ENCODE peak calls at places on chromosome 9, in seven cellular contexts. D is NCI-H1092 treated with DMSO at 0.1 percent for 48 hours; B is non-pigmented ciliary epithelial cell; K is germinal center; O is GM19239; H is stimulated activated CD4-positive, alpha-beta T cell treated with anti-CD3 and anti-CD28 coated beads, Interleukin-2, amount 100 ng/mL, for 4 hours; P is smooth muscle cell of the brain vasculature. Z is an unnamed sample.

GRCh38 chr9:4815381-4815956 is 22.7 kb downstream of the RCL1 start:
- DNase-seq in K (no peak), P (no peak), O (no peak), H (no peak), B (no peak), D (no peak), Z (no peak)

GRCh38 chr9:121226186-121226585 is 24.5 kb upstream of the RAB14 start:
- DNase-seq in D (no peak), H (no peak), P (no peak), K (no peak), O (no peak), B (no peak), Z (no peak)

GRCh38 chr9:72149231-72149975 is at the start of gene GDA:
- DNase-seq in D (no peak), B (no peak), O (no peak), P (no peak), K (peak; percentile 11), H (no peak), Z (no peak)

GRCh38 chr9:87497604-87498045 is at the start of gene DAPK1:
- DNase-seq in B (no peak), P (no peak), D (peak; percentile 70), O (peak; percentile 50), H (no peak), K (peak; percentile 16), Z (no peak)

GRCh38 chr9:125137200-125137599 is 6.1 kb downstream of the SCAI start:
- DNase-seq in H (no peak), D (no peak), B (peak; percentile 55), O (no peak), K (no peak), P (no peak), Z (no peak)

GRCh38 chr9:134533850-134534585 is 107.6 kb upstream of the COL5A1 start:
- DNase-seq in K (no peak), P (no peak), D (no peak), H (no peak), B (no peak), O (no peak), Z (no peak)

GRCh38 chr9:131399972-131400371 is 6.1 kb downstream of the PRRC2B start:
- DNase-seq in K (no peak), H (no peak), B (no peak), O (no peak), P (no peak), D (no peak), Z (no peak)

GRCh38 chr9:87125819-87126218 is 178.5 kb upstream of the GAS1 start:
- DNase-seq in O (no peak), H (no peak), P (no peak), D (no peak), B (no peak), K (no peak), Z (no peak)

GRCh38 chr9:137279741-137280477 is 2.4 kb downstream of the TOR4A start:
- DNase-seq in K (no peak), O (no peak), H (no peak), B (no peak), P (no peak), D (no peak), Z (no peak)

GRCh38 chr9:135910197-135910596 is 2.9 kb upstream of the CAMSAP1 start:
- DNase-seq in K (no peak), H (no peak), O (no peak), P (no peak), B (no peak), D (no peak), Z (no peak)

GRCh38 chr9:123591283-123591682 is 235.3 kb downstream of the CRB2 start:
- DNase-seq in P (no peak), B (no peak), O (no peak), D (no peak), H (no peak), K (no peak), Z (no peak)

GRCh38 chr9:35431467-35431866 is 58.4 kb upstream of the RUSC2 start:
- DNase-seq in B (no peak), H (no peak), D (no peak), O (no peak), K (no peak), P (no peak), Z (no peak)

GRCh38 chr9:132587484-132587858 is 5.1 kb downstream of the BARHL1 start:
- DNase-seq in D (no peak), H (no peak), P (no peak), O (no peak), B (no peak), K (no peak), Z (no peak)

GRCh38 chr9:133821606-133822438 is 83.7 kb upstream of the SARDH start:
- DNase-seq in O (peak; percentile 58), P (no peak), D (no peak), B (no peak), H (no peak), K (peak; percentile 50), Z (no peak)

GRCh38 chr9:37342493-37342892 is 80.0 kb upstream of the GRHPR start:
- DNase-seq in D (no peak), P (no peak), K (no peak), O (no peak), H (no peak), B (no peak), Z (no peak)

GRCh38 chr9:115668506-115668905 is 485.1 kb upstream of the PAPPA start:
- DNase-seq in O (no peak), H (no peak), D (no peak), K (no peak), P (no peak), B (no peak), Z (no peak)

GRCh38 chr9:121288874-121289553 is 21.1 kb downstream of the GSN start:
- DNase-seq in K (no peak), P (peak; percentile 46), D (no peak), H (no peak), B (no peak), O (no peak), Z (no peak)

GRCh38 chr9:125894566-125894965 is 147.4 kb downstream of the PBX3 start:
- DNase-seq in D (peak; percentile 60), H (no peak), O (no peak), K (no peak), P (no peak), B (no peak), Z (no peak)

GRCh38 chr9:132412089-132412488 is 2.1 kb downstream of the CFAP77 start:
- DNase-seq in D (peak; percentile 24), P (no peak), B (no peak), O (no peak), K (peak; percentile 26), H (no peak), Z (no peak)

GRCh38 chr9:36132081-36132480 is 4.5 kb upstream of the GLIPR2 start:
- DNase-seq in B (no peak), H (no peak), K (no peak), O (no peak), P (no peak), D (no peak), Z (no peak)

GRCh38 chr9:130143974-130144373 is 28.2 kb upstream of the NCS1 start:
- DNase-seq in B (no peak), K (no peak), P (no peak), H (no peak), D (no peak), O (no peak), Z (no peak)

GRCh38 chr9:113990570-113990907 is 87.6 kb downstream of the AMBP start:
- DNase-seq in P (no peak), K (no peak), D (no peak), O (no peak), B (no peak), H (no peak), Z (no peak)

GRCh38 chr9:114450833-114451706 is 54.2 kb downstream of the WHRN start:
- DNase-seq in D (no peak), B (no peak), O (no peak), K (peak; percentile 36), H (no peak), P (no peak), Z (no peak)

GRCh38 chr9:133955821-133956411 is 36.2 kb downstream of the VAV2 start:
- DNase-seq in O (peak; percentile 71), B (no peak), P (no peak), H (peak; percentile 18), D (peak; percentile 24), K (peak; percentile 85), Z (no peak)

GRCh38 chr9:121074370-121075250 is at the start of gene CNTRL:
- DNase-seq in K (peak; percentile 78), P (peak; percentile 53), O (peak; percentile 40), D (peak; percentile 92), H (peak; percentile 78), B (no peak), Z (no peak)

GRCh38 chr9:1055156-1055555 is 5.0 kb downstream of the DMRT2 start:
- DNase-seq in H (no peak), D (no peak), B (no peak), P (no peak), O (no peak), K (no peak), Z (no peak)

Z was measured in SK-N-MC.